ENCODE peak calls at places on chromosome 9, in six cellular contexts. One of them, this sample, is unnamed.

GRCh38 chr9:109812818-109813281 is 32.9 kb downstream of the PALM2AKAP2 start:
- DNase-seq in tibial nerve: no peak
- DNase-seq in GM23338: no peak
- DNase-seq in BE2C: no peak
- DNase-seq in aorta: no peak
- DNase-seq in stomach: no peak
- DNase-seq in this sample: no peak

GRCh38 chr9:134324359-134325095 is 1.7 kb upstream of the RXRA start:
- DNase-seq in tibial nerve: no peak
- DNase-seq in GM23338: no peak
- DNase-seq in BE2C: no peak
- DNase-seq in aorta: peak; percentile 59
- DNase-seq in stomach: no peak
- DNase-seq in this sample: peak; percentile 28

GRCh38 chr9:77170991-77171699 is 6.2 kb upstream of the VPS13A start:
- DNase-seq in tibial nerve: no peak
- DNase-seq in GM23338: no peak
- DNase-seq in BE2C: no peak
- DNase-seq in aorta: no peak
- DNase-seq in stomach: no peak
- DNase-seq in this sample: peak; percentile 34

GRCh38 chr9:31542384-31543055 is 841.9 kb upstream of the ACO1 start:
- DNase-seq in tibial nerve: peak; percentile 33
- DNase-seq in GM23338: peak; percentile 61
- DNase-seq in BE2C: peak; percentile 28
- DNase-seq in aorta: no peak
- DNase-seq in stomach: no peak
- DNase-seq in this sample: no peak

GRCh38 chr9:5482194-5482593 is 28.1 kb upstream of the PDCD1LG2 start:
- DNase-seq in tibial nerve: no peak
- DNase-seq in GM23338: peak; percentile 22
- DNase-seq in BE2C: no peak
- DNase-seq in aorta: no peak
- DNase-seq in stomach: no peak
- DNase-seq in this sample: no peak

GRCh38 chr9:107707419-107707837 is 217.9 kb upstream of the KLF4 start:
- DNase-seq in tibial nerve: no peak
- DNase-seq in GM23338: no peak
- DNase-seq in BE2C: no peak
- DNase-seq in aorta: no peak
- DNase-seq in stomach: no peak
- DNase-seq in this sample: no peak

GRCh38 chr9:108072740-108073139 is 583.2 kb upstream of the KLF4 start:
- DNase-seq in tibial nerve: no peak
- DNase-seq in GM23338: no peak
- DNase-seq in BE2C: no peak
- DNase-seq in aorta: no peak
- DNase-seq in stomach: no peak
- DNase-seq in this sample: no peak

GRCh38 chr9:111501648-111502047 is 17.5 kb upstream of the ECPAS start:
- DNase-seq in tibial nerve: no peak
- DNase-seq in GM23338: no peak
- DNase-seq in BE2C: no peak
- DNase-seq in aorta: no peak
- DNase-seq in stomach: no peak
- DNase-seq in this sample: no peak

GRCh38 chr9:104009853-104010252 is 84.3 kb upstream of the SMC2 start:
- DNase-seq in tibial nerve: no peak
- DNase-seq in GM23338: no peak
- DNase-seq in BE2C: no peak
- DNase-seq in aorta: no peak
- DNase-seq in stomach: no peak
- DNase-seq in this sample: no peak

GRCh38 chr9:11749396-11749795 is 943.8 kb upstream of the TYRP1 start:
- DNase-seq in tibial nerve: no peak
- DNase-seq in GM23338: no peak
- DNase-seq in BE2C: no peak
- DNase-seq in aorta: no peak
- DNase-seq in stomach: no peak
- DNase-seq in this sample: no peak

GRCh38 chr9:131814714-131815113 is 74.8 kb upstream of the RAPGEF1 start:
- DNase-seq in tibial nerve: no peak
- DNase-seq in GM23338: no peak
- DNase-seq in BE2C: no peak
- DNase-seq in aorta: no peak
- DNase-seq in stomach: no peak
- DNase-seq in this sample: no peak

GRCh38 chr9:87194471-87194870 is 247.2 kb upstream of the GAS1 start:
- DNase-seq in tibial nerve: no peak
- DNase-seq in GM23338: no peak
- DNase-seq in BE2C: no peak
- DNase-seq in aorta: no peak
- DNase-seq in stomach: no peak
- DNase-seq in this sample: no peak

GRCh38 chr9:132888151-132888550 is 9.5 kb downstream of the SPACA9 start:
- DNase-seq in tibial nerve: no peak
- DNase-seq in GM23338: no peak
- DNase-seq in BE2C: no peak
- DNase-seq in aorta: no peak
- DNase-seq in stomach: no peak
- DNase-seq in this sample: no peak

GRCh38 chr9:98556511-98556910 is 152.2 kb downstream of the GABBR2 start:
- DNase-seq in tibial nerve: no peak
- DNase-seq in GM23338: no peak
- DNase-seq in BE2C: no peak
- DNase-seq in aorta: no peak
- DNase-seq in stomach: no peak
- DNase-seq in this sample: peak; percentile 3

GRCh38 chr9:70085241-70085640 is 41.6 kb downstream of the MAMDC2 start:
- DNase-seq in tibial nerve: no peak
- DNase-seq in GM23338: peak; percentile 76
- DNase-seq in BE2C: no peak
- DNase-seq in aorta: no peak
- DNase-seq in stomach: no peak
- DNase-seq in this sample: no peak

GRCh38 chr9:97425336-97425991 is 13.6 kb downstream of the TDRD7 start:
- DNase-seq in tibial nerve: no peak
- DNase-seq in GM23338: no peak
- DNase-seq in BE2C: no peak
- DNase-seq in aorta: no peak
- DNase-seq in stomach: no peak
- DNase-seq in this sample: no peak

GRCh38 chr9:27888661-27889295 is 315.5 kb upstream of the C9orf72 start:
- DNase-seq in tibial nerve: no peak
- DNase-seq in GM23338: peak; percentile 67
- DNase-seq in BE2C: peak; percentile 56
- DNase-seq in aorta: peak; percentile 23
- DNase-seq in stomach: peak; percentile 25
- DNase-seq in this sample: peak; percentile 56

GRCh38 chr9:91516781-91517180 is 93.1 kb upstream of the NFIL3 start:
- DNase-seq in tibial nerve: no peak
- DNase-seq in GM23338: no peak
- DNase-seq in BE2C: no peak
- DNase-seq in aorta: no peak
- DNase-seq in stomach: no peak
- DNase-seq in this sample: no peak

GRCh38 chr9:91516061-91516460 is 92.4 kb upstream of the NFIL3 start:
- DNase-seq in tibial nerve: no peak
- DNase-seq in GM23338: no peak
- DNase-seq in BE2C: no peak
- DNase-seq in aorta: no peak
- DNase-seq in stomach: no peak
- DNase-seq in this sample: no peak

GRCh38 chr9:91519520-91520270 is 96.1 kb upstream of the NFIL3 start:
- DNase-seq in tibial nerve: no peak
- DNase-seq in GM23338: no peak
- DNase-seq in BE2C: no peak
- DNase-seq in aorta: no peak
- DNase-seq in stomach: no peak
- DNase-seq in this sample: no peak

DNA sequence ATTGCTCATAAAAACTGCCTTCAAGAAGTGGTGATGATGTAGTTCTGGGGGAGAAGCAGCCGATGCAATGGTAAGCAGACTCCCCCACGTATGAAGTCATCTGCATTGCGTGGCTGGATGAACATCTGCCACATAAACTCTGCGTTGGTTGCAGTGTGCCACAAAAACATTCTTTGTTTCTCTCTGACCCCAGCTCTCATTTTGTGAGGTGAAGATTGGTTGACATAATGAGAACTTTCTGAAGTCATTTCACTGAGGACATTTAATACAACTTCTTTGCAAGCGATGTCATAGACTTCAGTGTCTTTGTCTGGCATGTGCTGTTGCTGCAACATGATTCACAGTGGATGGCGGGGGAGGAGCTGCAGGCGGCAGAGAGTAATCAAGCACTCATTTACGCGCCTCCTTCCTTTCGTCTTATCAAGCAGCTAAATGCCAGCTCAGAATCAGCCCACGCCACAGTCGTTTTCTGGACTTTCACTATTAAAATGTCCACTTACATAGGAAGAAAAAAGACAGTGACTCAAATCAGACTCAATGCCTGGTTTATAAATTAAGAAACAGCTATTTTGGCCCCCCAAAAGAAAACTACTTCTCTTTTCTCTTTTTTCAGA is 91.5 kb upstream of the NFIL3 start:
- DNase-seq in tibial nerve: no peak
- DNase-seq in GM23338: peak; percentile 13
- DNase-seq in BE2C: no peak
- DNase-seq in aorta: peak; percentile 58
- DNase-seq in stomach: peak; percentile 35
- DNase-seq in this sample: no peak
- H3K4me3 ChIP-seq in tibial nerve: no peak overlapping the region
- H3K4me3 ChIP-seq in GM23338: no peak overlapping the region
- H3K4me3 ChIP-seq in BE2C: no peak overlapping the region
- H3K4me3 ChIP-seq in aorta: peak overlapping the region; percentile 33
- H3K4me3 ChIP-seq in stomach: peak overlapping the region; percentile 21
- H3K4me3 ChIP-seq in this sample: no peak overlapping the region

GRCh38 chr9:129549684-129550083 is 71.2 kb downstream of the C9orf50 start:
- DNase-seq in tibial nerve: no peak
- DNase-seq in GM23338: no peak
- DNase-seq in BE2C: no peak
- DNase-seq in aorta: peak; percentile 75
- DNase-seq in stomach: no peak
- DNase-seq in this sample: no peak
- H3K4me3 ChIP-seq in tibial nerve: peak overlapping the region; percentile 41
- H3K4me3 ChIP-seq in GM23338: peak overlapping the region; percentile 65
- H3K4me3 ChIP-seq in BE2C: peak overlapping the region; percentile 55
- H3K4me3 ChIP-seq in aorta: peak overlapping the region; percentile 28
- H3K4me3 ChIP-seq in stomach: peak overlapping the region; percentile 49
- H3K4me3 ChIP-seq in this sample: peak overlapping the region; percentile 26

GRCh38 chr9:37146372-37146771 is 26.0 kb downstream of the ZCCHC7 start:
- DNase-seq in tibial nerve: no peak
- DNase-seq in GM23338: no peak
- DNase-seq in BE2C: no peak
- DNase-seq in aorta: no peak
- DNase-seq in stomach: no peak
- DNase-seq in this sample: no peak
- H3K4me3 ChIP-seq in tibial nerve: no peak overlapping the region
- H3K4me3 ChIP-seq in GM23338: no peak overlapping the region
- H3K4me3 ChIP-seq in BE2C: no peak overlapping the region
- H3K4me3 ChIP-seq in aorta: no peak overlapping the region
- H3K4me3 ChIP-seq in stomach: no peak overlapping the region
- H3K4me3 ChIP-seq in this sample: no peak overlapping the region

GRCh38 chr9:92463387-92463786 is 18.9 kb downstream of the ASPN start:
- DNase-seq in tibial nerve: no peak
- DNase-seq in GM23338: no peak
- DNase-seq in BE2C: no peak
- DNase-seq in aorta: no peak
- DNase-seq in stomach: no peak
- DNase-seq in this sample: no peak

GRCh38 chr9:92467041-92467440 is 15.3 kb downstream of the ASPN start:
- DNase-seq in tibial nerve: no peak
- DNase-seq in GM23338: no peak
- DNase-seq in BE2C: no peak
- DNase-seq in aorta: no peak
- DNase-seq in stomach: no peak
- DNase-seq in this sample: no peak

GRCh38 chr9:92468206-92468605 is 14.1 kb downstream of the ASPN start:
- DNase-seq in tibial nerve: no peak
- DNase-seq in GM23338: no peak
- DNase-seq in BE2C: no peak
- DNase-seq in aorta: no peak
- DNase-seq in stomach: no peak
- DNase-seq in this sample: no peak

GRCh38 chr9:92467511-92467910 is 14.8 kb downstream of the ASPN start:
- DNase-seq in tibial nerve: no peak
- DNase-seq in GM23338: no peak
- DNase-seq in BE2C: no peak
- DNase-seq in aorta: no peak
- DNase-seq in stomach: no peak
- DNase-seq in this sample: no peak

DNA sequence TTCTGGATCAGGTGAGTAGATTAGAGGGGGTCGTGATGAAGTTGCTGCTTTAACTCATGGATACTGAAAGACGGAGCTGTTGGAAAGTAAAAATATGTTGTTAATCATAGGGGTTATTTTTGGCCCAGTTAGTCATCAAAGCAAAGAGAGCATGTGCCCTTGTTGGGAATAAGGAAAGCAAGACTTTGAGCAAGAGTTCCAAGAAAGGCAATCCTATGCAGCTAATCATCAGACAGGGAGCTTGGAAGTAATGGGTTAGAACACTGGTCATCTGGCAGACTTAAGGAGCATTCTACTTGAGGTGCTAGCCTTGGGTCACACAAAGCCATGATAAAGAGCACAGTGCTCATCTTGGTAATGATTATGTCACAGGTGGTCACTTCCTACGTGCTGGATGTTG is 18.3 kb downstream of the ASPN start:
- DNase-seq in tibial nerve: no peak
- DNase-seq in GM23338: no peak
- DNase-seq in BE2C: no peak
- DNase-seq in aorta: no peak
- DNase-seq in stomach: no peak
- DNase-seq in this sample: no peak
- H3K4me3 ChIP-seq in tibial nerve: no peak overlapping the region
- H3K4me3 ChIP-seq in GM23338: no peak overlapping the region
- H3K4me3 ChIP-seq in BE2C: no peak overlapping the region
- H3K4me3 ChIP-seq in aorta: no peak overlapping the region
- H3K4me3 ChIP-seq in stomach: no peak overlapping the region
- H3K4me3 ChIP-seq in this sample: no peak overlapping the region

GRCh38 chr9:33159760-33160127 is 7.4 kb downstream of the B4GALT1 start:
- DNase-seq in tibial nerve: peak; percentile 52
- DNase-seq in GM23338: no peak
- DNase-seq in BE2C: peak; percentile 46
- DNase-seq in aorta: peak; percentile 85
- DNase-seq in stomach: peak; percentile 50
- DNase-seq in this sample: peak; percentile 54
- H3K4me3 ChIP-seq in tibial nerve: no peak overlapping the region
- H3K4me3 ChIP-seq in GM23338: no peak overlapping the region
- H3K4me3 ChIP-seq in BE2C: no peak overlapping the region
- H3K4me3 ChIP-seq in aorta: no peak overlapping the region
- H3K4me3 ChIP-seq in stomach: peak overlapping the region; percentile 1
- H3K4me3 ChIP-seq in this sample: no peak overlapping the region

GRCh38 chr9:72947987-72948465 is 4.8 kb downstream of the ALDH1A1 start:
- DNase-seq in tibial nerve: no peak
- DNase-seq in GM23338: no peak
- DNase-seq in BE2C: no peak
- DNase-seq in aorta: no peak
- DNase-seq in stomach: no peak
- DNase-seq in this sample: no peak
- H3K4me3 ChIP-seq in tibial nerve: peak overlapping the region; percentile 1
- H3K4me3 ChIP-seq in GM23338: no peak overlapping the region
- H3K4me3 ChIP-seq in BE2C: no peak overlapping the region
- H3K4me3 ChIP-seq in aorta: peak overlapping the region; percentile 44
- H3K4me3 ChIP-seq in stomach: peak overlapping the region; percentile 54
- H3K4me3 ChIP-seq in this sample: no peak overlapping the region